ENCODE peak calls at places on chromosomes 6 and 20, in six cellular contexts. T is mesendoderm, Q is neuronal stem cell, J is IMR-90, E is mesenchymal stem cell, N is H1. H is an unnamed sample.

GRCh38 chr6:11007715-11008608 is 36.1 kb downstream of the ELOVL2 start:
- DNase-seq in T (peak), Q (no peak), J (peak), E (peak), N (no peak), H (no peak)

GRCh38 chr20:28616354-28616753 is 2641.1 kb upstream of the DEFB115 start:
- DNase-seq in T (no peak), Q (no peak), J (no peak), E (no peak), N (no peak), H (no peak)

GRCh38 chr20:49608752-49609670 is 41.1 kb upstream of the PTGIS start:
- DNase-seq in T (peak), Q (peak), J (no peak), E (peak), N (peak), H (peak)

GRCh38 chr20:22342410-22342809 is 242.0 kb downstream of the FOXA2 start:
- DNase-seq in T (no peak), Q (no peak), J (no peak), E (no peak), N (no peak), H (no peak)

GRCh38 chr6:148427333-148427732 is 84.7 kb downstream of the SASH1 start:
- DNase-seq in T (no peak), Q (no peak), J (peak), E (no peak), N (no peak), H (no peak)

GRCh38 chr20:50467618-50468373 is 42.4 kb upstream of the PTPN1 start:
- DNase-seq in T (peak), Q (no peak), J (peak), E (peak), N (no peak), H (peak)

GRCh38 chr6:140711019-140711613 is 1336.7 kb upstream of the CITED2 start:
- DNase-seq in T (no peak), Q (no peak), J (no peak), E (no peak), N (no peak), H (no peak)

GRCh38 chr6:3542032-3542640 is 85.3 kb upstream of the SLC22A23 start:
- DNase-seq in T (no peak), Q (no peak), J (no peak), E (no peak), N (peak), H (no peak)

GRCh38 chr20:5688431-5688972 is 61.7 kb upstream of the SHLD1 start:
- DNase-seq in T (no peak), Q (no peak), J (no peak), E (no peak), N (no peak), H (no peak)

GRCh38 chr20:60250251-60250650 is 292.0 kb downstream of the CDH26 start:
- DNase-seq in T (no peak), Q (no peak), J (peak), E (no peak), N (no peak), H (no peak)

GRCh38 chr6:53615633-53616449 is 49.7 kb downstream of the KLHL31 start:
- DNase-seq in T (peak), Q (no peak), J (peak), E (no peak), N (no peak), H (no peak)

GRCh38 chr6:79646006-79646405 is 14.9 kb downstream of the SH3BGRL2 start:
- DNase-seq in T (peak), Q (no peak), J (no peak), E (no peak), N (peak), H (peak)

GRCh38 chr6:79634491-79634890 is 3.4 kb downstream of the SH3BGRL2 start:
- DNase-seq in T (peak), Q (no peak), J (no peak), E (no peak), N (no peak), H (no peak)

GRCh38 chr6:79636673-79637072 is 5.5 kb downstream of the SH3BGRL2 start:
- DNase-seq in T (no peak), Q (no peak), J (no peak), E (no peak), N (no peak), H (no peak)

GRCh38 chr6:79635179-79635578 is 4.0 kb downstream of the SH3BGRL2 start:
- DNase-seq in T (no peak), Q (no peak), J (peak), E (no peak), N (no peak), H (no peak)

GRCh38 chr6:79640146-79641111 is 9.3 kb downstream of the SH3BGRL2 start:
- DNase-seq in T (no peak), Q (no peak), J (no peak), E (no peak), N (no peak), H (no peak)
- H2BK120ac ChIP-seq in T (no peak), Q (no peak), J (no peak), E (no peak), N (no peak), H (no peak)

DNA sequence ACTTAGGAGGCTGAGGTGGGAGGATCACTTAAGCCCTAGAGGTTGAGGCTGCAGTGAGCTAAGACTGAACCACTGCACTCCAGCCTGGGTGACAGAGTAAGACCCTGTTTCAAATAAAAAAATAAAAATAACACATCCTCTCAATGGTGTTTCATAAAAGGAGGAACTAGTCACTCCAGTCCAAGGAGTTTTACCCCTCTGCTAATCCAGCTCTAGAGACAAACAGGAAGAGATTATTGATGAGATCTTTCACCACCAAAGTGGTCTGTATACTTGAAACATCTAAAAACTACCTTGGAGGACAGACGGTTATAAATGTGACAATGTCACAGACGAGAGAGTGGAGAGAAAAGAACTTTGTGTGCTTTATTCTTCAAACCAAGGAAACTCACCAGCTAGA is 58.2 kb downstream of the PIGU start:
- DNase-seq in T (no peak), Q (no peak), J (no peak), E (no peak), N (no peak), H (no peak)
- H2BK15ac ChIP-seq in T (no peak), Q (no peak), J (no peak), E (no peak), N (no peak), H (no peak)

GRCh38 chr6:156975414-156975813 is 198.2 kb downstream of the ARID1B start:
- DNase-seq in T (no peak), Q (no peak), J (no peak), E (no peak), N (no peak), H (no peak)
- H2BK120ac ChIP-seq in T (no peak), Q (no peak), J (no peak), E (no peak), N (no peak), H (no peak)

GRCh38 chr6:160022101-160022500 is 53.2 kb downstream of the IGF2R start:
- DNase-seq in T (no peak), Q (no peak), J (no peak), E (no peak), N (no peak), H (no peak)
- H2BK15ac ChIP-seq in T (no peak), Q (no peak), J (no peak), E (no peak), N (no peak), H (no peak)

GRCh38 chr20:47418061-47418616 is 61.6 kb upstream of the ZMYND8 start:
- DNase-seq in T (no peak), Q (no peak), J (no peak), E (no peak), N (no peak), H (no peak)
- H2BK120ac ChIP-seq in T (no peak), Q (no peak), J (no peak), E (no peak), N (no peak), H (no peak)

GRCh38 chr20:57475388-57476072 is 49.4 kb downstream of the CTCFL start:
- DNase-seq in T (no peak), Q (no peak), J (no peak), E (no peak), N (no peak), H (no peak)

GRCh38 chr20:57474191-57474590 is 50.7 kb downstream of the CTCFL start:
- DNase-seq in T (no peak), Q (no peak), J (no peak), E (no peak), N (no peak), H (no peak)

GRCh38 chr20:57476073-57476526 is 48.8 kb downstream of the CTCFL start:
- DNase-seq in T (no peak), Q (no peak), J (no peak), E (no peak), N (no peak), H (no peak)

GRCh38 chr20:57473246-57474042 is 51.5 kb downstream of the CTCFL start:
- DNase-seq in T (no peak), Q (no peak), J (no peak), E (no peak), N (no peak), H (no peak)

GRCh38 chr20:57474816-57475215 is 50.1 kb downstream of the CTCFL start:
- DNase-seq in T (no peak), Q (no peak), J (no peak), E (no peak), N (no peak), H (no peak)
- H2BK15ac ChIP-seq in T (no peak), Q (no peak), J (no peak), E (no peak), N (no peak), H (no peak)

GRCh38 chr6:33410711-33411631 is at the start of gene PHF1:
- DNase-seq in T (no peak), Q (no peak), J (peak), E (peak), N (peak), H (no peak)
- H2BK120ac ChIP-seq in T (peak), Q (no peak), J (peak), E (peak), N (no peak), H (no peak)

DNA sequence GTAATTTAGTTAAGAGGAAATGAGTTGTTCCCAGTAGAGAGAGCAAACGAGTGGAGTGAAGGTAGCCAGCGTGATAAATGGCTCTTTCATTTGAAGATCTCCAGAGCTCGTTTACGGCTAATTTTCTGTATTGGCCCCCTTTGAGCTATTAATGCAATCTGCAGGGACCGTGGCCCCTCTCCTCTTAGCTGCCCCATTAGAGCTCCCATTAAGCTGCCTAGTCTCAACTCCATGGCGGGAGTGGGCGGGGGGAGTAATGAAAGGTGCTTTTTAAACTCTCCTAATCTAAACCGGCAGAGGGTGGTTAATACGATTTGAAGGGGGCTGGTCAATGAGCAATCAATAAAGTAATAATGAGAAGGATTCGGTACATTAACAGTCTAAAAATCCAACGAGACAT is 12.5 kb downstream of the TFAP2B start:
- DNase-seq in T (no peak), Q (no peak), J (no peak), E (no peak), N (no peak), H (no peak)
- H2BK15ac ChIP-seq in T (no peak), Q (no peak), J (no peak), E (no peak), N (no peak), H (no peak)

GRCh38 chr6:75431379-75431778 is 62.2 kb downstream of the FILIP1 start:
- DNase-seq in T (no peak), Q (no peak), J (peak), E (peak), N (no peak), H (no peak)

GRCh38 chr6:75437451-75438185 is 56.0 kb downstream of the FILIP1 start:
- DNase-seq in T (peak), Q (no peak), J (peak), E (peak), N (no peak), H (no peak)

GRCh38 chr6:75438186-75438880 is 55.3 kb downstream of the FILIP1 start:
- DNase-seq in T (no peak), Q (no peak), J (peak), E (no peak), N (no peak), H (no peak)

DNA sequence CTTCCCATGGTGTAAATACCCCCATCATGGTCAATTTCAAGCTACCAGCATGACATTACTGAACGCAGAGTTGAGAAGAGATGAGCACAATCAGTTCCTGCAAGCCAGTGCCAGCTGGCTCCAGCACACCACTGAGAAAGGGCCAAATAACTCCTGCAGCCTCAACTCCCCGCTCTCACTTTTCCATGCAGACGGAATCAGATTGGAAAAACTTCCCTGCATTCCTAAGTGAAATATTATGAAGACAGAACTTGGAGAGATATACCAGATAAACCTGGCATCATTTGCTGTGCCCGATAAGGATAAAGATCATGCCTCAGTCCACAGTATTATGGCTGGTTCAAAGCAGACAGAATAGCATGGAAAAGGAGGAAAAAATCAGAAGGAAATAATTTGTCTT is 56.7 kb downstream of the FILIP1 start:
- DNase-seq in T (no peak), Q (no peak), J (no peak), E (no peak), N (no peak), H (no peak)
- H2BK120ac ChIP-seq in T (no peak), Q (no peak), J (peak), E (no peak), N (no peak), H (no peak)